ENCODE peak calls at places on chromosomes 16 and 17, in ten cellular contexts. Y, X, S, E, M, J, O, Z, L and I are unnamed samples.

GRCh38 chr16:57607676-57608461 is 20.6 kb upstream of the ADGRG1 start:
- DNase-seq in J (no peak), E (no peak), Z (no peak), L (no peak), O (no peak), S (no peak), X (no peak), M (no peak), Y (no peak), I (no peak)

GRCh38 chr17:71919181-71919580 is 201.6 kb upstream of the SOX9 start:
- DNase-seq in Y (no peak), Z (no peak), X (no peak), M (no peak), S (no peak), O (no peak), L (no peak), J (no peak), E (no peak), I (no peak)

GRCh38 chr16:70737377-70738082 is 51.7 kb upstream of the MTSS2 start:
- DNase-seq in M (peak), L (no peak), S (peak), E (peak), O (peak), J (peak), Y (peak), Z (no peak), X (no peak), I (peak)

GRCh38 chr16:72084445-72084844 is 9.0 kb downstream of the TXNL4B start:
- DNase-seq in M (no peak), J (no peak), O (no peak), Z (no peak), L (no peak), Y (no peak), E (no peak), X (no peak), S (no peak), I (no peak)

GRCh38 chr17:6591599-6592158 is 35.3 kb upstream of the PITPNM3 start:
- DNase-seq in O (peak), E (peak), S (peak), Y (no peak), L (peak), X (no peak), M (no peak), J (no peak), Z (no peak), I (peak)

GRCh38 chr16:56742030-56742984 is 12.4 kb downstream of the NUP93 start:
- DNase-seq in Z (no peak), O (peak), E (peak), Y (no peak), J (no peak), L (peak), S (peak), M (no peak), X (no peak), I (peak)

GRCh38 chr16:50248845-50249244 is 17.5 kb upstream of the ADCY7 start:
- DNase-seq in Y (no peak), S (no peak), X (no peak), L (no peak), O (no peak), J (no peak), E (no peak), M (no peak), Z (no peak), I (no peak)

GRCh38 chr17:53278466-53278865 is 544.3 kb upstream of the KIF2B start:
- DNase-seq in J (no peak), E (no peak), Z (no peak), O (no peak), Y (no peak), M (no peak), S (no peak), X (no peak), L (no peak), I (no peak)

GRCh38 chr17:17320188-17320910 is 17.2 kb downstream of the NT5M start:
- DNase-seq in S (no peak), E (no peak), O (no peak), J (no peak), X (no peak), L (no peak), Y (no peak), Z (no peak), M (no peak), I (no peak)

GRCh38 chr17:56978441-56979090 is 635 bp downstream of the SCPEP1 start:
- DNase-seq in S (peak), M (no peak), O (peak), E (no peak), J (no peak), Z (no peak), L (no peak), Y (no peak), X (peak), I (no peak)

GRCh38 chr17:75693500-75694481 is 26.7 kb downstream of the SAP30BP start:
- DNase-seq in E (peak), L (peak), M (peak), X (no peak), Y (peak), Z (peak), S (peak), O (peak), J (no peak), I (peak)

GRCh38 chr17:8871081-8871581 is 3.7 kb upstream of the PIK3R6 start:
- DNase-seq in Y (no peak), J (no peak), O (no peak), S (no peak), E (no peak), L (no peak), M (no peak), Z (no peak), X (no peak), I (no peak)

GRCh38 chr17:61158372-61158771 is 241.3 kb upstream of the TBX2 start:
- DNase-seq in E (no peak), O (no peak), Z (no peak), S (no peak), X (no peak), J (no peak), Y (no peak), L (no peak), M (no peak), I (no peak)

GRCh38 chr17:80959330-80960036 is 32.2 kb upstream of the CHMP6 start:
- DNase-seq in O (peak), J (no peak), E (no peak), Y (peak), L (peak), Z (no peak), M (peak), X (no peak), S (peak), I (no peak)

GRCh38 chr17:69712801-69713311 is 298.4 kb downstream of the MAP2K6 start:
- DNase-seq in L (no peak), M (no peak), E (no peak), O (no peak), S (no peak), Y (no peak), X (no peak), J (no peak), Z (no peak), I (no peak)

GRCh38 chr16:27311897-27312303 is 1.9 kb upstream of the IL4R start:
- DNase-seq in M (no peak), J (no peak), Z (no peak), Y (no peak), O (no peak), X (no peak), E (no peak), L (no peak), S (no peak), I (no peak)

GRCh38 chr17:80639658-80640057 is 95.0 kb downstream of the RPTOR start:
- DNase-seq in E (no peak), L (no peak), S (no peak), M (no peak), Z (no peak), X (no peak), J (no peak), Y (no peak), O (no peak), I (no peak)

GRCh38 chr16:67814567-67814966 is 7.9 kb downstream of the TSNAXIP1 start:
- DNase-seq in J (no peak), M (no peak), O (no peak), E (no peak), Y (peak), S (no peak), L (no peak), X (no peak), Z (no peak), I (no peak)

GRCh38 chr17:45294506-45294905 is 22.3 kb downstream of the MAP3K14 start:
- DNase-seq in S (peak), Z (no peak), O (peak), E (no peak), J (no peak), M (peak), X (no peak), L (no peak), Y (no peak), I (peak)

GRCh38 chr16:53430363-53430762 is 3.9 kb upstream of the RBL2 start:
- DNase-seq in O (no peak), Z (no peak), M (no peak), Y (no peak), J (no peak), S (no peak), X (no peak), L (no peak), E (no peak), I (no peak)

GRCh38 chr16:27761816-27762215 is 211.9 kb downstream of the KATNIP start:
- DNase-seq in L (no peak), S (no peak), M (no peak), E (no peak), Y (no peak), X (no peak), J (no peak), Z (no peak), O (no peak), I (no peak)

GRCh38 chr17:78041401-78042179 is 83.1 kb downstream of the TNRC6C start:
- DNase-seq in S (peak), Y (no peak), E (no peak), M (no peak), L (no peak), Z (no peak), J (no peak), X (no peak), O (peak), I (peak)

GRCh38 chr17:46086821-46087220 is 87.8 kb downstream of the STH start:
- DNase-seq in E (no peak), J (no peak), Z (no peak), Y (no peak), O (no peak), L (no peak), S (no peak), M (no peak), X (no peak), I (no peak)

GRCh38 chr16:11792404-11793260 is 4.4 kb downstream of the ZC3H7A start:
- DNase-seq in Y (peak), Z (no peak), E (no peak), L (no peak), M (no peak), S (no peak), O (no peak), J (no peak), X (no peak), I (no peak)

GRCh38 chr16:82773018-82773417 is 146.2 kb downstream of the CDH13 start:
- DNase-seq in L (no peak), O (no peak), M (no peak), J (no peak), X (no peak), S (no peak), Z (no peak), E (no peak), Y (no peak), I (no peak)